ENCODE peak calls at places on chromosome 6, in nine cellular contexts. K, B, H, Q, D, W, L, N and O are unnamed samples.

GRCh38 chr6:56288347-56288746 is 41.0 kb upstream of the COL21A1 start:
- DNase-seq in K (no peak), B (no peak), H (no peak), Q (no peak), D (no peak), W (no peak), L (no peak), N (no peak), O (no peak)

GRCh38 chr6:76481101-76481500 is 408.6 kb upstream of the IMPG1 start:
- DNase-seq in K (no peak), B (no peak), H (no peak), Q (no peak), D (no peak), W (no peak), L (no peak), N (no peak), O (no peak)

GRCh38 chr6:14226051-14226660 is 108.6 kb downstream of the CD83 start:
- DNase-seq in K (no peak), B (no peak), H (no peak), Q (no peak), D (no peak), W (no peak), L (no peak), N (no peak), O (no peak)

GRCh38 chr6:30042476-30042875 is 18.6 kb upstream of the POLR1H start:
- DNase-seq in K (no peak), B (no peak), H (no peak), Q (no peak), D (no peak), W (no peak), L (no peak), N (no peak), O (no peak)

GRCh38 chr6:129031051-129031599 is 148.2 kb downstream of the LAMA2 start:
- DNase-seq in K (peak; percentile 21), B (no peak), H (no peak), Q (no peak), D (no peak), W (no peak), L (no peak), N (peak; percentile 56), O (peak; percentile 90)

GRCh38 chr6:105780146-105780860 is 305.8 kb upstream of the PRDM1 start:
- DNase-seq in K (no peak), B (no peak), H (no peak), Q (no peak), D (no peak), W (no peak), L (no peak), N (no peak), O (peak; percentile 59)

GRCh38 chr6:150813319-150813992 is 52.0 kb upstream of the MTHFD1L start:
- DNase-seq in K (no peak), B (no peak), H (no peak), Q (no peak), D (peak; percentile 39), W (no peak), L (no peak), N (no peak), O (peak; percentile 13)

GRCh38 chr6:136822051-136822378 is 377 bp upstream of the PEX7 start:
- DNase-seq in K (no peak), B (no peak), H (no peak), Q (no peak), D (peak; percentile 42), W (peak; percentile 8), L (no peak), N (peak; percentile 31), O (peak; percentile 44)

GRCh38 chr6:112202639-112203341 is 51.6 kb downstream of the LAMA4 start:
- DNase-seq in K (no peak), B (no peak), H (no peak), Q (no peak), D (no peak), W (no peak), L (no peak), N (no peak), O (peak; percentile 72)

GRCh38 chr6:122753688-122754056 is 25.8 kb upstream of the FABP7 start:
- DNase-seq in K (no peak), B (no peak), H (no peak), Q (no peak), D (no peak), W (no peak), L (no peak), N (no peak), O (peak; percentile 68)

GRCh38 chr6:34891296-34891695 is 2.2 kb downstream of the ANKS1A start:
- DNase-seq in K (no peak), B (no peak), H (no peak), Q (no peak), D (no peak), W (no peak), L (no peak), N (no peak), O (no peak)

GRCh38 chr6:170137176-170137891 is 153.5 kb downstream of the DLL1 start:
- DNase-seq in K (no peak), B (no peak), H (peak; percentile 31), Q (no peak), D (no peak), W (no peak), L (peak; percentile 73), N (no peak), O (no peak)

GRCh38 chr6:157650261-157650640 is 172.8 kb upstream of the SNX9 start:
- DNase-seq in K (no peak), B (no peak), H (no peak), Q (no peak), D (no peak), W (no peak), L (no peak), N (no peak), O (no peak)

GRCh38 chr6:35611235-35611634 is 77.5 kb downstream of the FKBP5 start:
- DNase-seq in K (no peak), B (no peak), H (no peak), Q (no peak), D (peak; percentile 29), W (no peak), L (no peak), N (no peak), O (peak; percentile 51)

GRCh38 chr6:116405663-116406329 is 35.0 kb downstream of the DSE start:
- DNase-seq in K (no peak), B (no peak), H (no peak), Q (no peak), D (no peak), W (no peak), L (no peak), N (peak; percentile 49), O (peak; percentile 72)

GRCh38 chr6:131966443-131966842 is 15.3 kb upstream of the CCN2 start:
- DNase-seq in K (no peak), B (no peak), H (no peak), Q (no peak), D (no peak), W (no peak), L (no peak), N (peak; percentile 92), O (peak; percentile 97)

GRCh38 chr6:16514249-16514648 is 247.0 kb downstream of the ATXN1 start:
- DNase-seq in K (no peak), B (peak; percentile 13), H (no peak), Q (no peak), D (no peak), W (no peak), L (no peak), N (no peak), O (peak; percentile 65)

GRCh38 chr6:140931581-140931980 is 1201.1 kb upstream of the GJE1 start:
- DNase-seq in K (no peak), B (no peak), H (no peak), Q (no peak), D (no peak), W (no peak), L (no peak), N (no peak), O (no peak)

GRCh38 chr6:5851261-5851757 is 155.4 kb downstream of the NRN1 start:
- DNase-seq in K (no peak), B (no peak), H (no peak), Q (no peak), D (peak; percentile 81), W (no peak), L (peak; percentile 87), N (no peak), O (no peak)

GRCh38 chr6:150747155-150747554 is 118.3 kb upstream of the MTHFD1L start:
- DNase-seq in K (no peak), B (no peak), H (no peak), Q (no peak), D (no peak), W (no peak), L (no peak), N (no peak), O (no peak)

GRCh38 chr6:132218063-132218696 is 183.1 kb downstream of the MOXD1 start:
- DNase-seq in K (no peak), B (peak; percentile 11), H (no peak), Q (no peak), D (no peak), W (no peak), L (no peak), N (no peak), O (peak; percentile 52)

GRCh38 chr6:45047573-45047972 is 280.6 kb upstream of the RUNX2 start:
- DNase-seq in K (no peak), B (no peak), H (no peak), Q (no peak), D (no peak), W (no peak), L (no peak), N (no peak), O (no peak)

GRCh38 chr6:127475823-127476176 is 16.6 kb upstream of the KIAA0408 start:
- DNase-seq in K (no peak), B (no peak), H (no peak), Q (no peak), D (no peak), W (no peak), L (no peak), N (no peak), O (no peak)

GRCh38 chr6:33733294-33734007 is 13.3 kb downstream of the IP6K3 start:
- DNase-seq in K (no peak), B (no peak), H (no peak), Q (no peak), D (no peak), W (no peak), L (no peak), N (no peak), O (no peak)

GRCh38 chr6:63516186-63516944 is 55.9 kb upstream of the LOC128125822 start:
- DNase-seq in K (no peak), B (no peak), H (no peak), Q (no peak), D (no peak), W (no peak), L (no peak), N (no peak), O (no peak)

GRCh38 chr6:144285798-144286502 is 815 bp downstream of the UTRN start:
- DNase-seq in K (no peak), B (no peak), H (peak; percentile 79), Q (no peak), D (peak; percentile 37), W (no peak), L (peak; percentile 92), N (no peak), O (peak; percentile 67)

GRCh38 chr6:110590821-110591351 is 114.5 kb upstream of the SLC22A16 start:
- DNase-seq in K (no peak), B (no peak), H (no peak), Q (no peak), D (no peak), W (no peak), L (no peak), N (no peak), O (peak; percentile 86)

GRCh38 chr6:157982297-157982579 is 575 bp downstream of the SYNJ2 start:
- DNase-seq in K (no peak), B (no peak), H (no peak), Q (no peak), D (peak; percentile 48), W (no peak), L (peak; percentile 74), N (no peak), O (peak; percentile 49)

GRCh38 chr6:31971279-31971992 is 502 bp downstream of the DXO start:
- DNase-seq in K (no peak), B (no peak), H (no peak), Q (no peak), D (no peak), W (no peak), L (no peak), N (no peak), O (no peak)

GRCh38 chr6:80143312-80143960 is 37.0 kb downstream of the BCKDHB start:
- DNase-seq in K (peak; percentile 54), B (peak; percentile 71), H (no peak), Q (no peak), D (no peak), W (no peak), L (no peak), N (peak; percentile 90), O (peak; percentile 98)

GRCh38 chr6:67889682-67889995 is 745.4 kb upstream of the ADGRB3 start:
- DNase-seq in K (no peak), B (no peak), H (no peak), Q (no peak), D (no peak), W (no peak), L (no peak), N (no peak), O (no peak)